ENCODE peak calls at places on chromosomes 1 and 21, in eight cellular contexts. One of them, this sample, is unnamed.

GRCh38 chr1:156384658-156385057 is 15.6 kb downstream of the RHBG start:
- DNase-seq in IMR-90: no peak
- DNase-seq in AG04449: no peak
- DNase-seq in neuronal stem cell: no peak
- DNase-seq in Caco-2: no peak
- DNase-seq in body of pancreas: no peak
- DNase-seq in fibroblast of pulmonary artery: no peak
- DNase-seq in astrocyte: no peak
- DNase-seq in this sample: no peak

GRCh38 chr1:167057297-167057688 is 32.9 kb downstream of the GPA33 start:
- DNase-seq in IMR-90: peak; percentile 9
- DNase-seq in AG04449: no peak
- DNase-seq in neuronal stem cell: peak; percentile 53
- DNase-seq in Caco-2: peak; percentile 60
- DNase-seq in body of pancreas: peak; percentile 64
- DNase-seq in fibroblast of pulmonary artery: peak; percentile 37
- DNase-seq in astrocyte: peak; percentile 18
- DNase-seq in this sample: peak; percentile 20

GRCh38 chr1:181033799-181034391 is at the start of gene MR1:
- DNase-seq in IMR-90: peak; percentile 83
- DNase-seq in AG04449: no peak
- DNase-seq in neuronal stem cell: no peak
- DNase-seq in Caco-2: peak; percentile 48
- DNase-seq in body of pancreas: peak; percentile 21
- DNase-seq in fibroblast of pulmonary artery: peak; percentile 87
- DNase-seq in astrocyte: peak; percentile 70
- DNase-seq in this sample: peak; percentile 92

GRCh38 chr1:206766251-206766856 is 4.2 kb upstream of the IL19 start:
- DNase-seq in IMR-90: peak; percentile 93
- DNase-seq in AG04449: no peak
- DNase-seq in neuronal stem cell: no peak
- DNase-seq in Caco-2: peak; percentile 65
- DNase-seq in body of pancreas: no peak
- DNase-seq in fibroblast of pulmonary artery: peak; percentile 66
- DNase-seq in astrocyte: peak; percentile 96
- DNase-seq in this sample: peak; percentile 42

GRCh38 chr1:237244778-237245177 is 202.8 kb downstream of the RYR2 start:
- DNase-seq in IMR-90: no peak
- DNase-seq in AG04449: no peak
- DNase-seq in neuronal stem cell: no peak
- DNase-seq in Caco-2: no peak
- DNase-seq in body of pancreas: no peak
- DNase-seq in fibroblast of pulmonary artery: no peak
- DNase-seq in astrocyte: no peak
- DNase-seq in this sample: no peak

GRCh38 chr1:228131736-228132135 is 8.3 kb upstream of the GUK1 start:
- DNase-seq in IMR-90: no peak
- DNase-seq in AG04449: no peak
- DNase-seq in neuronal stem cell: no peak
- DNase-seq in Caco-2: peak; percentile 29
- DNase-seq in body of pancreas: no peak
- DNase-seq in fibroblast of pulmonary artery: no peak
- DNase-seq in astrocyte: no peak
- DNase-seq in this sample: no peak

GRCh38 chr21:36744560-36745231 is 45.8 kb downstream of the SIM2 start:
- DNase-seq in IMR-90: no peak
- DNase-seq in AG04449: no peak
- DNase-seq in neuronal stem cell: no peak
- DNase-seq in Caco-2: no peak
- DNase-seq in body of pancreas: peak; percentile 51
- DNase-seq in fibroblast of pulmonary artery: no peak
- DNase-seq in astrocyte: peak; percentile 21
- DNase-seq in this sample: no peak

GRCh38 chr1:97192872-97193572 is 471.4 kb downstream of the PTBP2 start:
- DNase-seq in IMR-90: peak; percentile 99
- DNase-seq in AG04449: peak; percentile 92
- DNase-seq in neuronal stem cell: no peak
- DNase-seq in Caco-2: peak; percentile 13
- DNase-seq in body of pancreas: peak; percentile 5
- DNase-seq in fibroblast of pulmonary artery: peak; percentile 96
- DNase-seq in astrocyte: peak; percentile 98
- DNase-seq in this sample: peak; percentile 74

GRCh38 chr1:7561331-7561921 is 209.7 kb upstream of the VAMP3 start:
- DNase-seq in IMR-90: peak; percentile 25
- DNase-seq in AG04449: no peak
- DNase-seq in neuronal stem cell: no peak
- DNase-seq in Caco-2: no peak
- DNase-seq in body of pancreas: no peak
- DNase-seq in fibroblast of pulmonary artery: peak; percentile 23
- DNase-seq in astrocyte: no peak
- DNase-seq in this sample: no peak

GRCh38 chr1:206804156-206804737 is 32.0 kb upstream of the IL10 start:
- DNase-seq in IMR-90: no peak
- DNase-seq in AG04449: no peak
- DNase-seq in neuronal stem cell: no peak
- DNase-seq in Caco-2: no peak
- DNase-seq in body of pancreas: no peak
- DNase-seq in fibroblast of pulmonary artery: no peak
- DNase-seq in astrocyte: no peak
- DNase-seq in this sample: no peak

GRCh38 chr1:167689569-167689925 is 32.2 kb upstream of the MPZL1 start:
- DNase-seq in IMR-90: no peak
- DNase-seq in AG04449: no peak
- DNase-seq in neuronal stem cell: no peak
- DNase-seq in Caco-2: no peak
- DNase-seq in body of pancreas: no peak
- DNase-seq in fibroblast of pulmonary artery: no peak
- DNase-seq in astrocyte: no peak
- DNase-seq in this sample: no peak

GRCh38 chr1:64549464-64550239 is 79.7 kb downstream of the CACHD1 start:
- DNase-seq in IMR-90: no peak
- DNase-seq in AG04449: no peak
- DNase-seq in neuronal stem cell: no peak
- DNase-seq in Caco-2: no peak
- DNase-seq in body of pancreas: no peak
- DNase-seq in fibroblast of pulmonary artery: no peak
- DNase-seq in astrocyte: peak; percentile 56
- DNase-seq in this sample: no peak

GRCh38 chr1:63326473-63327380 is 4.4 kb downstream of the FOXD3 start:
- DNase-seq in IMR-90: peak; percentile 6
- DNase-seq in AG04449: no peak
- DNase-seq in neuronal stem cell: no peak
- DNase-seq in Caco-2: no peak
- DNase-seq in body of pancreas: no peak
- DNase-seq in fibroblast of pulmonary artery: no peak
- DNase-seq in astrocyte: no peak
- DNase-seq in this sample: no peak

GRCh38 chr1:63322944-63323865 is 838 bp downstream of the FOXD3 start:
- DNase-seq in IMR-90: no peak
- DNase-seq in AG04449: no peak
- DNase-seq in neuronal stem cell: peak; percentile 42
- DNase-seq in Caco-2: peak; percentile 38
- DNase-seq in body of pancreas: peak; percentile 37
- DNase-seq in fibroblast of pulmonary artery: peak; percentile 21
- DNase-seq in astrocyte: no peak
- DNase-seq in this sample: peak; percentile 57

GRCh38 chr1:63326106-63326472 is 3.7 kb downstream of the FOXD3 start:
- DNase-seq in IMR-90: no peak
- DNase-seq in AG04449: no peak
- DNase-seq in neuronal stem cell: no peak
- DNase-seq in Caco-2: no peak
- DNase-seq in body of pancreas: no peak
- DNase-seq in fibroblast of pulmonary artery: no peak
- DNase-seq in astrocyte: no peak
- DNase-seq in this sample: no peak

GRCh38 chr1:63323866-63324778 is 1.8 kb downstream of the FOXD3 start:
- DNase-seq in IMR-90: no peak
- DNase-seq in AG04449: no peak
- DNase-seq in neuronal stem cell: peak; percentile 20
- DNase-seq in Caco-2: no peak
- DNase-seq in body of pancreas: no peak
- DNase-seq in fibroblast of pulmonary artery: no peak
- DNase-seq in astrocyte: no peak
- DNase-seq in this sample: no peak

DNA sequence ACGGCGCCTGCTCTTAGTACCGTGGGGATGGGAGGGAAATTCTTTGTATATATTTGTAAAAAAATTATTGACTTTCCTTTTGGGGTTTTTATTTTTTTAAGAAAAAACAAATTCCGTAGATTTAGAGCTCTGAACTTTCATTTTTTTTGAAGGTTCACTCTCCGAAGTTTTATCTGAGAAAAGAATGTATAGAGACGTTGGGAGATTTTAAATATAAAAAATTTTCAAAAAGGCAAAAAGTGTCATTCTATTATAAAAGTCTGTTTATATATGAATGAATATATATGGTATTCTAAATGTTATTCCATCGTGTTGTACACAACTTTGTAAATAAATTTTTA is 2.4 kb downstream of the FOXD3 start:
- DNase-seq in IMR-90: no peak
- DNase-seq in AG04449: no peak
- DNase-seq in neuronal stem cell: no peak
- DNase-seq in Caco-2: no peak
- DNase-seq in body of pancreas: no peak
- DNase-seq in fibroblast of pulmonary artery: no peak
- DNase-seq in astrocyte: no peak
- DNase-seq in this sample: no peak
- H3K4me3 ChIP-seq in IMR-90: no peak overlapping the region
- H3K4me3 ChIP-seq in AG04449: no peak overlapping the region
- H3K4me3 ChIP-seq in neuronal stem cell: no peak overlapping the region
- H3K4me3 ChIP-seq in Caco-2: no peak overlapping the region
- H3K4me3 ChIP-seq in body of pancreas: no peak overlapping the region
- H3K4me3 ChIP-seq in fibroblast of pulmonary artery: no peak overlapping the region
- H3K4me3 ChIP-seq in astrocyte: no peak overlapping the region
- H3K4me3 ChIP-seq in this sample: no peak overlapping the region

GRCh38 chr1:234932106-234932505 is 196.5 kb downstream of the TOMM20 start:
- DNase-seq in IMR-90: no peak
- DNase-seq in AG04449: no peak
- DNase-seq in neuronal stem cell: no peak
- DNase-seq in Caco-2: no peak
- DNase-seq in body of pancreas: no peak
- DNase-seq in fibroblast of pulmonary artery: no peak
- DNase-seq in astrocyte: no peak
- DNase-seq in this sample: no peak

GRCh38 chr1:234931404-234931973 is 197.1 kb downstream of the TOMM20 start:
- DNase-seq in IMR-90: no peak
- DNase-seq in AG04449: no peak
- DNase-seq in neuronal stem cell: no peak
- DNase-seq in Caco-2: no peak
- DNase-seq in body of pancreas: no peak
- DNase-seq in fibroblast of pulmonary artery: no peak
- DNase-seq in astrocyte: no peak
- DNase-seq in this sample: no peak

GRCh38 chr1:234933475-234933874 is 195.2 kb downstream of the TOMM20 start:
- DNase-seq in IMR-90: peak; percentile 69
- DNase-seq in AG04449: no peak
- DNase-seq in neuronal stem cell: no peak
- DNase-seq in Caco-2: no peak
- DNase-seq in body of pancreas: no peak
- DNase-seq in fibroblast of pulmonary artery: peak; percentile 70
- DNase-seq in astrocyte: peak; percentile 61
- DNase-seq in this sample: no peak

GRCh38 chr1:234932506-234932905 is 196.1 kb downstream of the TOMM20 start:
- DNase-seq in IMR-90: no peak
- DNase-seq in AG04449: no peak
- DNase-seq in neuronal stem cell: no peak
- DNase-seq in Caco-2: no peak
- DNase-seq in body of pancreas: no peak
- DNase-seq in fibroblast of pulmonary artery: no peak
- DNase-seq in astrocyte: no peak
- DNase-seq in this sample: no peak

GRCh38 chr1:234933031-234933430 is 195.6 kb downstream of the TOMM20 start:
- DNase-seq in IMR-90: no peak
- DNase-seq in AG04449: no peak
- DNase-seq in neuronal stem cell: no peak
- DNase-seq in Caco-2: no peak
- DNase-seq in body of pancreas: no peak
- DNase-seq in fibroblast of pulmonary artery: no peak
- DNase-seq in astrocyte: no peak
- DNase-seq in this sample: no peak
- H3K4me3 ChIP-seq in IMR-90: no peak overlapping the region
- H3K4me3 ChIP-seq in AG04449: no peak overlapping the region
- H3K4me3 ChIP-seq in neuronal stem cell: no peak overlapping the region
- H3K4me3 ChIP-seq in Caco-2: no peak overlapping the region
- H3K4me3 ChIP-seq in body of pancreas: no peak overlapping the region
- H3K4me3 ChIP-seq in fibroblast of pulmonary artery: no peak overlapping the region
- H3K4me3 ChIP-seq in astrocyte: no peak overlapping the region
- H3K4me3 ChIP-seq in this sample: no peak overlapping the region

GRCh38 chr1:197743578-197743977 is 31.7 kb downstream of the DENND1B start:
- DNase-seq in IMR-90: no peak
- DNase-seq in AG04449: no peak
- DNase-seq in neuronal stem cell: no peak
- DNase-seq in Caco-2: no peak
- DNase-seq in body of pancreas: no peak
- DNase-seq in fibroblast of pulmonary artery: no peak
- DNase-seq in astrocyte: no peak
- DNase-seq in this sample: no peak
- H3K4me3 ChIP-seq in IMR-90: no peak overlapping the region
- H3K4me3 ChIP-seq in AG04449: no peak overlapping the region
- H3K4me3 ChIP-seq in neuronal stem cell: no peak overlapping the region
- H3K4me3 ChIP-seq in Caco-2: no peak overlapping the region
- H3K4me3 ChIP-seq in body of pancreas: no peak overlapping the region
- H3K4me3 ChIP-seq in fibroblast of pulmonary artery: no peak overlapping the region
- H3K4me3 ChIP-seq in astrocyte: no peak overlapping the region
- H3K4me3 ChIP-seq in this sample: no peak overlapping the region

GRCh38 chr1:10322821-10323220 is 76.0 kb upstream of the PGD start:
- DNase-seq in IMR-90: no peak
- DNase-seq in AG04449: no peak
- DNase-seq in neuronal stem cell: no peak
- DNase-seq in Caco-2: no peak
- DNase-seq in body of pancreas: no peak
- DNase-seq in fibroblast of pulmonary artery: no peak
- DNase-seq in astrocyte: no peak
- DNase-seq in this sample: no peak

GRCh38 chr1:10320336-10320735 is 78.5 kb upstream of the PGD start:
- DNase-seq in IMR-90: no peak
- DNase-seq in AG04449: no peak
- DNase-seq in neuronal stem cell: no peak
- DNase-seq in Caco-2: no peak
- DNase-seq in body of pancreas: no peak
- DNase-seq in fibroblast of pulmonary artery: no peak
- DNase-seq in astrocyte: no peak
- DNase-seq in this sample: no peak

GRCh38 chr1:10325521-10325920 is 73.3 kb upstream of the PGD start:
- DNase-seq in IMR-90: no peak
- DNase-seq in AG04449: no peak
- DNase-seq in neuronal stem cell: no peak
- DNase-seq in Caco-2: no peak
- DNase-seq in body of pancreas: no peak
- DNase-seq in fibroblast of pulmonary artery: no peak
- DNase-seq in astrocyte: no peak
- DNase-seq in this sample: no peak

GRCh38 chr1:10328534-10328933 is 70.3 kb upstream of the PGD start:
- DNase-seq in IMR-90: no peak
- DNase-seq in AG04449: no peak
- DNase-seq in neuronal stem cell: no peak
- DNase-seq in Caco-2: no peak
- DNase-seq in body of pancreas: no peak
- DNase-seq in fibroblast of pulmonary artery: no peak
- DNase-seq in astrocyte: no peak
- DNase-seq in this sample: no peak

GRCh38 chr1:10324627-10325026 is 74.2 kb upstream of the PGD start:
- DNase-seq in IMR-90: no peak
- DNase-seq in AG04449: no peak
- DNase-seq in neuronal stem cell: no peak
- DNase-seq in Caco-2: no peak
- DNase-seq in body of pancreas: no peak
- DNase-seq in fibroblast of pulmonary artery: no peak
- DNase-seq in astrocyte: no peak
- DNase-seq in this sample: no peak
- H3K4me3 ChIP-seq in IMR-90: no peak overlapping the region
- H3K4me3 ChIP-seq in AG04449: no peak overlapping the region
- H3K4me3 ChIP-seq in neuronal stem cell: no peak overlapping the region
- H3K4me3 ChIP-seq in Caco-2: no peak overlapping the region
- H3K4me3 ChIP-seq in body of pancreas: no peak overlapping the region
- H3K4me3 ChIP-seq in fibroblast of pulmonary artery: no peak overlapping the region
- H3K4me3 ChIP-seq in astrocyte: no peak overlapping the region
- H3K4me3 ChIP-seq in this sample: no peak overlapping the region

This sample was measured in small intestine.